ENCODE peak calls at places on chromosomes 6 and 20, in four cellular contexts. One of them, this sample, is unnamed.

GRCh38 chr20:50655325-50655880 is 35.9 kb downstream of the RIPOR3 start:
- DNase-seq in HepG2: no peak
- DNase-seq in K562: no peak
- DNase-seq in GM12878: no peak
- DNase-seq in this sample: no peak

GRCh38 chr6:150448221-150448620 is 79.4 kb downstream of the IYD start:
- DNase-seq in GM12878: no peak
- DNase-seq in K562: no peak
- DNase-seq in HepG2: no peak
- DNase-seq in this sample: no peak

GRCh38 chr6:100455230-100456124 is 9.2 kb downstream of the SIM1 start:
- DNase-seq in K562: no peak
- DNase-seq in HepG2: no peak
- DNase-seq in GM12878: no peak
- DNase-seq in this sample: no peak

GRCh38 chr20:44382641-44383040 is 27.1 kb downstream of the HNF4A start:
- DNase-seq in HepG2: no peak
- DNase-seq in K562: no peak
- DNase-seq in GM12878: no peak
- DNase-seq in this sample: no peak

GRCh38 chr20:4267242-4267641 is 251.9 kb upstream of the RNF24 start:
- DNase-seq in GM12878: no peak
- DNase-seq in HepG2: no peak
- DNase-seq in K562: no peak
- DNase-seq in this sample: no peak

GRCh38 chr6:23006656-23007055 is 437.3 kb downstream of the HDGFL1 start:
- DNase-seq in HepG2: no peak
- DNase-seq in GM12878: no peak
- DNase-seq in K562: no peak
- DNase-seq in this sample: no peak

GRCh38 chr20:63553933-63554290 is at the start of gene FNDC11:
- DNase-seq in HepG2: no peak
- DNase-seq in GM12878: no peak
- DNase-seq in K562: peak
- DNase-seq in this sample: no peak

GRCh38 chr20:15708984-15709598 is 864.2 kb downstream of the KIF16B start:
- DNase-seq in K562: peak
- DNase-seq in HepG2: peak
- DNase-seq in GM12878: no peak
- DNase-seq in this sample: peak

GRCh38 chr6:147297663-147298313 is 93.6 kb downstream of the STXBP5 start:
- DNase-seq in GM12878: no peak
- DNase-seq in K562: no peak
- DNase-seq in HepG2: no peak
- DNase-seq in this sample: no peak

GRCh38 chr6:156877126-156877863 is 100.1 kb downstream of the ARID1B start:
- DNase-seq in HepG2: no peak
- DNase-seq in GM12878: no peak
- DNase-seq in K562: no peak
- DNase-seq in this sample: no peak

GRCh38 chr20:50126662-50127061 is 13.7 kb upstream of the UBE2V1 start:
- DNase-seq in HepG2: no peak
- DNase-seq in GM12878: no peak
- DNase-seq in K562: no peak
- DNase-seq in this sample: peak

GRCh38 chr6:137864812-137865508 is 2.1 kb upstream of the TNFAIP3 start:
- DNase-seq in K562: no peak
- DNase-seq in HepG2: peak
- DNase-seq in GM12878: no peak
- DNase-seq in this sample: no peak

GRCh38 chr6:137866200-137866913 is 702 bp upstream of the TNFAIP3 start:
- DNase-seq in HepG2: no peak
- DNase-seq in K562: peak
- DNase-seq in GM12878: no peak
- DNase-seq in this sample: no peak

GRCh38 chr6:137867685-137868509 is 838 bp downstream of the TNFAIP3 start:
- DNase-seq in GM12878: no peak
- DNase-seq in K562: peak
- DNase-seq in HepG2: no peak
- DNase-seq in this sample: no peak

GRCh38 chr6:137868721-137869631 is 1.9 kb downstream of the TNFAIP3 start:
- DNase-seq in HepG2: no peak
- DNase-seq in GM12878: no peak
- DNase-seq in K562: no peak
- DNase-seq in this sample: no peak

GRCh38 chr6:137866914-137867684 is at the start of gene TNFAIP3:
- DNase-seq in K562: peak
- DNase-seq in HepG2: peak
- DNase-seq in GM12878: peak
- DNase-seq in this sample: peak
- TF ChIP-seq POLR2A in K562: no peak
- TF ChIP-seq POLR2A in HepG2: peak
- TF ChIP-seq POLR2A in GM12878: peak
- TF ChIP-seq POLR2A in this sample: no peak

DNA sequence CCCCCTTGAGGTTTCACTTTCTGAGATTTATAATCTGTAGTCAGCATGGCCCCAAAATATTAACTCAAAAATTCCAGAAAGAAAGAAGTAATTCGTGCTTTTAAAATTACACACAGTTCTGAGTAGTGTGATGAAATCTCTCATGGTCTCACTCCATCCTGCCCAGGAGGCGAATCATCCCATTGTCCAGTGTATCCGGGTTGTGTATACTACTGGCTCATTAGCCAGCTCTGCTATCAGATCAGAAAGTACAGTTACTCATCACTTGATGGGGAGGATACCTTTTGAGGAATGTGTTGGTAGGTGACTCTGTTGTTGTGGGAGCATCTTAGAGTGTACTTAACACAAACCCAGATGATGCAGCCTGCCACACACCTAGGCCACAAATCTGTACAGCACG is 65.2 kb downstream of the CDC5L start:
- DNase-seq in K562: no peak
- DNase-seq in GM12878: no peak
- DNase-seq in HepG2: peak
- DNase-seq in this sample: peak
- TF ChIP-seq SMC3 in K562: no peak
- TF ChIP-seq SMC3 in GM12878: no peak
- TF ChIP-seq SMC3 in HepG2: no peak
- TF ChIP-seq SMC3 in this sample: no peak

GRCh38 chr6:14747881-14748520 is 497.9 kb upstream of the JARID2 start:
- DNase-seq in K562: no peak
- DNase-seq in GM12878: no peak
- DNase-seq in HepG2: no peak
- DNase-seq in this sample: no peak
- TF ChIP-seq ESRRA in K562: no peak
- TF ChIP-seq ESRRA in GM12878: no peak
- TF ChIP-seq ESRRA in HepG2: no peak
- TF ChIP-seq ESRRA in this sample: no peak

GRCh38 chr6:142918339-142919042 is 26.5 kb downstream of the HIVEP2 start:
- DNase-seq in HepG2: no peak
- DNase-seq in K562: no peak
- DNase-seq in GM12878: no peak
- DNase-seq in this sample: no peak
- TF ChIP-seq POLR2A in HepG2: no peak
- TF ChIP-seq POLR2A in K562: no peak
- TF ChIP-seq POLR2A in GM12878: no peak
- TF ChIP-seq POLR2A in this sample: no peak

GRCh38 chr6:73471686-73472290 is 10.3 kb downstream of the MTO1 start:
- DNase-seq in GM12878: peak
- DNase-seq in K562: no peak
- DNase-seq in HepG2: no peak
- DNase-seq in this sample: no peak
- TF ChIP-seq SMC3 in GM12878: no peak
- TF ChIP-seq SMC3 in K562: no peak
- TF ChIP-seq SMC3 in HepG2: no peak
- TF ChIP-seq SMC3 in this sample: no peak

GRCh38 chr6:16760536-16761468 is at the start of gene ATXN1:
- DNase-seq in HepG2: peak
- DNase-seq in K562: peak
- DNase-seq in GM12878: no peak
- DNase-seq in this sample: peak
- TF ChIP-seq ESRRA in HepG2: no peak
- TF ChIP-seq ESRRA in K562: no peak
- TF ChIP-seq ESRRA in GM12878: no peak
- TF ChIP-seq ESRRA in this sample: no peak